ENCODE peak calls at places on chromosomes 2 and 18, in five cellular contexts. G is HEK293T, D is NT2/D1, F is H1, A is GM12878. L is an unnamed sample.

GRCh38 chr2:127811397-127811860 is 458 bp upstream of the WDR33 start:
- DNase-seq in G (no peak), D (no peak), A (no peak), F (no peak), L (no peak)

GRCh38 chr18:35890323-35890722 is 82.2 kb upstream of the RMP24 start:
- DNase-seq in D (no peak), F (no peak), G (no peak), A (no peak), L (no peak)

GRCh38 chr18:3906072-3906471 is 456.1 kb downstream of the TGIF1 start:
- DNase-seq in D (no peak), A (peak; percentile 11), F (no peak), G (no peak), L (no peak)

GRCh38 chr2:8544168-8544785 is 137.6 kb upstream of the ID2 start:
- DNase-seq in G (no peak), F (no peak), A (no peak), D (no peak), L (no peak)

GRCh38 chr2:212708346-212708745 is 169.7 kb upstream of the ERBB4 start:
- DNase-seq in A (no peak), F (no peak), D (no peak), G (no peak), L (no peak)

GRCh38 chr2:96136123-96136720 is 2.1 kb downstream of the ASTL start:
- DNase-seq in G (no peak), D (no peak), F (no peak), A (no peak), L (no peak)

GRCh38 chr2:43298496-43298895 is 72.1 kb upstream of the ZFP36L2 start:
- DNase-seq in F (no peak), G (no peak), D (no peak), A (no peak), L (peak; percentile 31)

GRCh38 chr2:96095116-96095636 is 21.2 kb downstream of the ADRA2B start:
- DNase-seq in A (no peak), F (no peak), D (no peak), G (no peak), L (no peak)

GRCh38 chr2:68937346-68938055 is 15.2 kb downstream of the GKN2 start:
- DNase-seq in F (no peak), D (no peak), G (no peak), A (no peak), L (no peak)

GRCh38 chr2:240429341-240429871 is 6.1 kb upstream of the GPC1 start:
- DNase-seq in D (no peak), A (no peak), F (no peak), G (no peak), L (no peak)

GRCh38 chr18:58579561-58580047 is 49.3 kb downstream of the ALPK2 start:
- DNase-seq in F (no peak), D (no peak), G (no peak), A (no peak), L (peak; percentile 90)

GRCh38 chr2:216635701-216636541 is 2.7 kb downstream of the IGFBP2 start:
- DNase-seq in A (no peak), F (peak; percentile 61), G (no peak), D (no peak), L (no peak)

GRCh38 chr2:29259221-29259620 is 144.0 kb downstream of the CLIP4 start:
- DNase-seq in A (no peak), G (no peak), D (no peak), F (no peak), L (no peak)

GRCh38 chr18:36328385-36328858 is 30.9 kb downstream of the FHOD3 start:
- DNase-seq in G (no peak), D (no peak), A (no peak), F (peak; percentile 32), L (no peak)

GRCh38 chr2:242054406-242054805 is 184.9 kb downstream of the RTP5 start:
- DNase-seq in A (no peak), D (no peak), F (no peak), G (no peak), L (no peak)

GRCh38 chr18:7870855-7871254 is 303.7 kb downstream of the PTPRM start:
- DNase-seq in G (no peak), A (no peak), F (no peak), D (no peak), L (no peak)

GRCh38 chr2:236728916-236729670 is 159.5 kb downstream of the ACKR3 start:
- DNase-seq in A (no peak), G (no peak), F (no peak), D (no peak), L (peak; percentile 20)

GRCh38 chr2:237588044-237588696 is 2.4 kb downstream of the RAB17 start:
- DNase-seq in G (no peak), D (no peak), F (no peak), A (no peak), L (no peak)

GRCh38 chr2:64273524-64274398 is 129.5 kb upstream of the PELI1 start:
- DNase-seq in G (no peak), A (no peak), F (no peak), D (no peak), L (peak; percentile 25)

GRCh38 chr2:119063146-119063545 is 95.4 kb downstream of the C1QL2 start:
- DNase-seq in D (no peak), F (no peak), G (peak; percentile 1), A (no peak), L (no peak)

GRCh38 chr2:217279571-217279970 is 419.7 kb upstream of the TNP1 start:
- DNase-seq in A (no peak), D (no peak), F (no peak), G (no peak), L (no peak)

GRCh38 chr2:120580709-120581108 is 155.0 kb upstream of the GLI2 start:
- DNase-seq in F (no peak), G (no peak), A (no peak), D (no peak), L (no peak)

GRCh38 chr18:12943200-12943599 is 4.6 kb upstream of the SEH1L start:
- DNase-seq in F (no peak), D (no peak), A (no peak), G (no peak), L (no peak)

GRCh38 chr18:25349926-25350560 is 1.9 kb downstream of the ZNF521 start:
- DNase-seq in G (no peak), D (no peak), A (no peak), F (peak; percentile 71), L (no peak)

GRCh38 chr2:234816056-234816455 is 135.8 kb upstream of the SH3BP4 start:
- DNase-seq in D (no peak), A (no peak), F (no peak), G (no peak), L (no peak)

GRCh38 chr2:46335404-46335965 is 38.3 kb downstream of the EPAS1 start:
- DNase-seq in G (no peak), F (peak; percentile 56), D (no peak), A (no peak), L (no peak)

GRCh38 chr18:58580623-58581022 is 48.3 kb downstream of the ALPK2 start:
- DNase-seq in G (no peak), F (no peak), A (no peak), D (peak; percentile 68), L (no peak)

GRCh38 chr18:55861266-55861665 is 273.3 kb upstream of the TCF4 start:
- DNase-seq in F (no peak), D (no peak), G (peak; percentile 10), A (no peak), L (no peak)

GRCh38 chr18:12928149-12928548 is 19.7 kb upstream of the SEH1L start:
- DNase-seq in A (no peak), F (no peak), G (no peak), D (no peak), L (no peak)

GRCh38 chr2:105375001-105375561 is 23.8 kb downstream of the FHL2 start:
- DNase-seq in F (no peak), G (no peak), A (no peak), D (no peak), L (no peak)

GRCh38 chr2:146124741-146125140 is 1604.8 kb upstream of the ZEB2 start:
- DNase-seq in F (no peak), G (no peak), D (no peak), A (no peak), L (no peak)
- TF ChIP-seq SUZ12 in F (no peak), G (no peak), D (no peak), A (no peak), L (no peak)

DNA sequence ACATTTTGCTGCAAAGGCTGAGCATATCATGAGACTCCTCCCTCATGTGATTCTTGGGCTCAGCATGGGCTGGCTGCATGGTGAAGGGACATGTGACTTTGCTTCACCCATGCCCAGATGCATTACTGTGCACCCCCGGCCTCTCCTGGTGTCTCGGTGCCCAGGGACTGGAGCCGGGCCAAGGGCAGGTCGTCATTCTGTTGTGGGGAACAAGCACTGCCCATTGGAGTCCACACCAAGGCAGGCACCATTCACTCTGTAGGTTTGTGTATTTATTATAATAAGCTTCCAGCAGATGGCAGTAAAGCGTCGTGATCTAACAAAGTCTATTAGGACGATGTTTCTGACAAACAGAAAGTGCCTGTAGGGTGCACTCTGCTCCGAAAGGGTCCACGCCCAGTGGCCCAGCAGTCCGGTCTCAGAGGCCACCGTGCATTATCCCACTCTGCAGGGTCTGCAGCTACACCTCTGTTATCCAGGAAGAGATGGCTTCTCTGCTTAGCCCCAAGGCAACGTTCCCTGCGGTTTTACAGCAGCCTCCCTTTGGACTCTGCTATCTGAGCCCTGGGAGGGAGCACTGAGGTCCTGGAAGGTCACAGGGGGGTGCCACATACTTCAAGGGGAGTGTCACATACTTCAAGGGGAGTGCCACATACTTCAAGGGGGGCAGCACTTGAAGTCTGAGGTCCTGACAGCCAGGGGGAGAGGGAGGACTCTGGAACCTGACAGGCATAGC is 219.6 kb downstream of the TSN start:
- DNase-seq in F (peak; percentile 67), D (peak; percentile 86), G (peak; percentile 71), A (peak; percentile 60), L (peak; percentile 84)
- TF ChIP-seq SUZ12 in F (no peak), D (no peak), G (no peak), A (no peak), L (no peak)

DNA sequence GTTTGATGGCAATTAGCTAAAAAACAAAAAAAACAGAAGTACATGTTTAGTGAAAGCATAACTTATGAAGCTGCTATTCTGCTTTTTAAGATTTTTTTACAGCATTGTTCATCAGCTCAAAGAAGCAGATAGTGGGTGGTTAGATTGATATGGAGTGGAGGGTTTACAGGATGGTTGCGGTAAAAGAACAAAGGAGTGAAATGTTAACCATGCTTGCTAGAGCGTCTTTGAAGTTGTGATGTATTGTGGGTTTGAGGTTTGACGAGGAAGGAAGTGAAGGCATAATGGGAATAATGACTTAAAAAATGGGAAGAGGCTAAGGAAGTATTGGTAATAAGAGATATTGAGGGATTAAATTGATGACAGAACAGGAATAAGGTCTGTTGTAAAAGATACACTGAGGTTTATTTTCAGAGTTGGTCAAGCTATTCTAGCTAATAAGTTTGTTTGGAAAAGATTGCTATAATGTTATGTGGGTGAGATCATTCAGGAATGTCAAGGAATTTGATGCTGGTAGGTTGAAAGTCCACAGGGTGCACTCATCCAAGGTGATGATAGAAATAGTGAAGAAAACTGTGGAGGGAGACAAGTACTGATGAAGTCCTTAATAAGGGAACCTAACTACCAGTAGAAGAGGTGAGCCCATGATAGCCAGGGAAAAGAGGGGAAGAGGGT is 14.6 kb downstream of the SPOPL start:
- DNase-seq in D (no peak), G (no peak), A (no peak), F (no peak), L (peak; percentile 72)
- TF ChIP-seq SUZ12 in D (no peak), G (no peak), A (no peak), F (no peak), L (no peak)

GRCh38 chr2:202375006-202375610 is 1.0 kb upstream of the BMPR2 start:
- DNase-seq in F (peak; percentile 74), G (no peak), D (no peak), A (no peak), L (peak; percentile 30)
- TF ChIP-seq SUZ12 in F (no peak), G (no peak), D (no peak), A (no peak), L (no peak)

L was measured in HepG2.